ENCODE peak calls at places on chromosomes 5 and 9, in ten cellular contexts. One of them, this sample, is unnamed.

GRCh38 chr9:109258619-109259321 is 62.1 kb downstream of the EPB41L4B start:
- DNase-seq in lower lobe of right lung: no peak
- DNase-seq in heart right ventricle: no peak
- DNase-seq in MM.1S: no peak
- DNase-seq in WERI-Rb-1: peak; percentile 28
- DNase-seq in sigmoid colon: no peak
- DNase-seq in HCT116: no peak
- DNase-seq in vagina: no peak
- DNase-seq in ovary: no peak
- DNase-seq in fibroblast of lung: no peak
- DNase-seq in this sample: no peak

GRCh38 chr5:158451983-158452710 is 593.2 kb upstream of the CLINT1 start:
- DNase-seq in lower lobe of right lung: no peak
- DNase-seq in heart right ventricle: no peak
- DNase-seq in MM.1S: no peak
- DNase-seq in WERI-Rb-1: no peak
- DNase-seq in sigmoid colon: no peak
- DNase-seq in HCT116: no peak
- DNase-seq in vagina: no peak
- DNase-seq in ovary: no peak
- DNase-seq in fibroblast of lung: no peak
- DNase-seq in this sample: no peak

GRCh38 chr5:107513337-107514125 is 157.2 kb downstream of the EFNA5 start:
- DNase-seq in lower lobe of right lung: no peak
- DNase-seq in heart right ventricle: no peak
- DNase-seq in MM.1S: peak; percentile 50
- DNase-seq in WERI-Rb-1: no peak
- DNase-seq in sigmoid colon: no peak
- DNase-seq in HCT116: no peak
- DNase-seq in vagina: no peak
- DNase-seq in ovary: no peak
- DNase-seq in fibroblast of lung: no peak
- DNase-seq in this sample: no peak

GRCh38 chr9:35566417-35566816 is 38.6 kb upstream of the TESK1 start:
- DNase-seq in lower lobe of right lung: no peak
- DNase-seq in heart right ventricle: no peak
- DNase-seq in MM.1S: no peak
- DNase-seq in WERI-Rb-1: no peak
- DNase-seq in sigmoid colon: no peak
- DNase-seq in HCT116: no peak
- DNase-seq in vagina: no peak
- DNase-seq in ovary: no peak
- DNase-seq in fibroblast of lung: no peak
- DNase-seq in this sample: no peak

GRCh38 chr9:136363606-136364368 is at the start of gene DNLZ:
- DNase-seq in lower lobe of right lung: peak; percentile 89
- DNase-seq in heart right ventricle: peak; percentile 81
- DNase-seq in MM.1S: peak; percentile 88
- DNase-seq in WERI-Rb-1: peak; percentile 77
- DNase-seq in sigmoid colon: peak; percentile 93
- DNase-seq in HCT116: peak; percentile 66
- DNase-seq in vagina: no peak
- DNase-seq in ovary: peak; percentile 85
- DNase-seq in fibroblast of lung: peak; percentile 82
- DNase-seq in this sample: peak; percentile 89

GRCh38 chr5:175902013-175902412 is 30.6 kb downstream of the CPLX2 start:
- DNase-seq in lower lobe of right lung: no peak
- DNase-seq in heart right ventricle: no peak
- DNase-seq in MM.1S: no peak
- DNase-seq in WERI-Rb-1: no peak
- DNase-seq in sigmoid colon: no peak
- DNase-seq in HCT116: no peak
- DNase-seq in vagina: no peak
- DNase-seq in ovary: no peak
- DNase-seq in fibroblast of lung: no peak
- DNase-seq in this sample: no peak

GRCh38 chr9:101445353-101446029 is 9.9 kb upstream of the ALDOB start:
- DNase-seq in lower lobe of right lung: no peak
- DNase-seq in heart right ventricle: no peak
- DNase-seq in MM.1S: no peak
- DNase-seq in WERI-Rb-1: no peak
- DNase-seq in sigmoid colon: no peak
- DNase-seq in HCT116: no peak
- DNase-seq in vagina: no peak
- DNase-seq in ovary: no peak
- DNase-seq in fibroblast of lung: peak; percentile 26
- DNase-seq in this sample: no peak

GRCh38 chr5:125835293-125836172 is 587.7 kb upstream of the GRAMD2B start:
- DNase-seq in lower lobe of right lung: no peak
- DNase-seq in heart right ventricle: peak; percentile 30
- DNase-seq in MM.1S: no peak
- DNase-seq in WERI-Rb-1: peak; percentile 54
- DNase-seq in sigmoid colon: peak; percentile 64
- DNase-seq in HCT116: peak; percentile 36
- DNase-seq in vagina: no peak
- DNase-seq in ovary: peak; percentile 17
- DNase-seq in fibroblast of lung: peak; percentile 66
- DNase-seq in this sample: peak; percentile 6

GRCh38 chr9:71820516-71820915 is 52.2 kb upstream of the CEMIP2 start:
- DNase-seq in lower lobe of right lung: no peak
- DNase-seq in heart right ventricle: no peak
- DNase-seq in MM.1S: no peak
- DNase-seq in WERI-Rb-1: no peak
- DNase-seq in sigmoid colon: no peak
- DNase-seq in HCT116: no peak
- DNase-seq in vagina: no peak
- DNase-seq in ovary: no peak
- DNase-seq in fibroblast of lung: no peak
- DNase-seq in this sample: no peak

GRCh38 chr5:135038202-135038828 is 4.3 kb upstream of the PITX1 start:
- DNase-seq in lower lobe of right lung: peak; percentile 22
- DNase-seq in heart right ventricle: no peak
- DNase-seq in MM.1S: no peak
- DNase-seq in WERI-Rb-1: no peak
- DNase-seq in sigmoid colon: no peak
- DNase-seq in HCT116: no peak
- DNase-seq in vagina: no peak
- DNase-seq in ovary: no peak
- DNase-seq in fibroblast of lung: no peak
- DNase-seq in this sample: no peak

GRCh38 chr5:135034963-135035677 is 1.1 kb upstream of the PITX1 start:
- DNase-seq in lower lobe of right lung: peak; percentile 24
- DNase-seq in heart right ventricle: no peak
- DNase-seq in MM.1S: no peak
- DNase-seq in WERI-Rb-1: no peak
- DNase-seq in sigmoid colon: no peak
- DNase-seq in HCT116: no peak
- DNase-seq in vagina: no peak
- DNase-seq in ovary: no peak
- DNase-seq in fibroblast of lung: no peak
- DNase-seq in this sample: no peak

GRCh38 chr5:135035678-135036030 is 1.6 kb upstream of the PITX1 start:
- DNase-seq in lower lobe of right lung: peak; percentile 25
- DNase-seq in heart right ventricle: no peak
- DNase-seq in MM.1S: no peak
- DNase-seq in WERI-Rb-1: no peak
- DNase-seq in sigmoid colon: no peak
- DNase-seq in HCT116: no peak
- DNase-seq in vagina: no peak
- DNase-seq in ovary: no peak
- DNase-seq in fibroblast of lung: no peak
- DNase-seq in this sample: no peak

GRCh38 chr5:135037519-135038201 is 3.6 kb upstream of the PITX1 start:
- DNase-seq in lower lobe of right lung: peak; percentile 24
- DNase-seq in heart right ventricle: no peak
- DNase-seq in MM.1S: no peak
- DNase-seq in WERI-Rb-1: no peak
- DNase-seq in sigmoid colon: no peak
- DNase-seq in HCT116: no peak
- DNase-seq in vagina: no peak
- DNase-seq in ovary: no peak
- DNase-seq in fibroblast of lung: no peak
- DNase-seq in this sample: no peak

DNA sequence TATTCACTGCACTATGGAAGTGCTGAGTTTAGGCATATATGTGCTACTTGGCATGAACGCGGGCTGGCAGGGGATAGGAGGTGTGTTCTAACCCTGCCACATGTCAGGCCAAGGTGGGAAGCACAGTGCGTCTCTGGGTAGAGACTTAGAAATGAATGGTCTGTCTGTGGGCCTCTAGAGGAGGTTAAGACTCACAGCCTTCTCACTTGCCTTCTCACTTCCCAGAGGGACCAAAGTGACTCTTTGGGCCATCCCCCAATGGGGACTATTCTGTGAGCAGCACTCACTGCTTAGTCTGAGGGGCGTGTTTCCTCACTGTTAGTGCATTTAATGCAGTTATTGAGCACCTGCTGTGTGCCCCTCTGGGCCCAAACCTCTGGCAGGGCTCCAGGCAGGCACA is 2.4 kb upstream of the PITX1 start:
- DNase-seq in lower lobe of right lung: peak; percentile 14
- DNase-seq in heart right ventricle: no peak
- DNase-seq in MM.1S: no peak
- DNase-seq in WERI-Rb-1: no peak
- DNase-seq in sigmoid colon: no peak
- DNase-seq in HCT116: no peak
- DNase-seq in vagina: no peak
- DNase-seq in ovary: no peak
- DNase-seq in fibroblast of lung: no peak
- DNase-seq in this sample: no peak
- TF ChIP-seq CTCF in lower lobe of right lung: no peak
- TF ChIP-seq CTCF in heart right ventricle: no peak
- TF ChIP-seq CTCF in MM.1S: no peak
- TF ChIP-seq CTCF in WERI-Rb-1: no peak
- TF ChIP-seq CTCF in sigmoid colon: no peak
- TF ChIP-seq CTCF in HCT116: no peak
- TF ChIP-seq CTCF in vagina: no peak
- TF ChIP-seq CTCF in ovary: no peak
- TF ChIP-seq CTCF in fibroblast of lung: no peak
- TF ChIP-seq CTCF in this sample: no peak

GRCh38 chr5:14595877-14596276 is 14.3 kb downstream of the OTULINL start:
- DNase-seq in lower lobe of right lung: no peak
- DNase-seq in heart right ventricle: no peak
- DNase-seq in MM.1S: no peak
- DNase-seq in WERI-Rb-1: no peak
- DNase-seq in sigmoid colon: no peak
- DNase-seq in HCT116: no peak
- DNase-seq in vagina: no peak
- DNase-seq in ovary: no peak
- DNase-seq in fibroblast of lung: no peak
- DNase-seq in this sample: no peak

GRCh38 chr5:14595189-14595588 is 13.6 kb downstream of the OTULINL start:
- DNase-seq in lower lobe of right lung: no peak
- DNase-seq in heart right ventricle: no peak
- DNase-seq in MM.1S: peak; percentile 88
- DNase-seq in WERI-Rb-1: no peak
- DNase-seq in sigmoid colon: no peak
- DNase-seq in HCT116: no peak
- DNase-seq in vagina: no peak
- DNase-seq in ovary: no peak
- DNase-seq in fibroblast of lung: no peak
- DNase-seq in this sample: no peak

GRCh38 chr5:14593326-14594036 is 11.9 kb downstream of the OTULINL start:
- DNase-seq in lower lobe of right lung: no peak
- DNase-seq in heart right ventricle: no peak
- DNase-seq in MM.1S: no peak
- DNase-seq in WERI-Rb-1: no peak
- DNase-seq in sigmoid colon: no peak
- DNase-seq in HCT116: no peak
- DNase-seq in vagina: no peak
- DNase-seq in ovary: no peak
- DNase-seq in fibroblast of lung: no peak
- DNase-seq in this sample: no peak

GRCh38 chr5:14597080-14597479 is 15.5 kb downstream of the OTULINL start:
- DNase-seq in lower lobe of right lung: no peak
- DNase-seq in heart right ventricle: no peak
- DNase-seq in MM.1S: peak; percentile 64
- DNase-seq in WERI-Rb-1: no peak
- DNase-seq in sigmoid colon: no peak
- DNase-seq in HCT116: no peak
- DNase-seq in vagina: no peak
- DNase-seq in ovary: no peak
- DNase-seq in fibroblast of lung: no peak
- DNase-seq in this sample: no peak

DNA sequence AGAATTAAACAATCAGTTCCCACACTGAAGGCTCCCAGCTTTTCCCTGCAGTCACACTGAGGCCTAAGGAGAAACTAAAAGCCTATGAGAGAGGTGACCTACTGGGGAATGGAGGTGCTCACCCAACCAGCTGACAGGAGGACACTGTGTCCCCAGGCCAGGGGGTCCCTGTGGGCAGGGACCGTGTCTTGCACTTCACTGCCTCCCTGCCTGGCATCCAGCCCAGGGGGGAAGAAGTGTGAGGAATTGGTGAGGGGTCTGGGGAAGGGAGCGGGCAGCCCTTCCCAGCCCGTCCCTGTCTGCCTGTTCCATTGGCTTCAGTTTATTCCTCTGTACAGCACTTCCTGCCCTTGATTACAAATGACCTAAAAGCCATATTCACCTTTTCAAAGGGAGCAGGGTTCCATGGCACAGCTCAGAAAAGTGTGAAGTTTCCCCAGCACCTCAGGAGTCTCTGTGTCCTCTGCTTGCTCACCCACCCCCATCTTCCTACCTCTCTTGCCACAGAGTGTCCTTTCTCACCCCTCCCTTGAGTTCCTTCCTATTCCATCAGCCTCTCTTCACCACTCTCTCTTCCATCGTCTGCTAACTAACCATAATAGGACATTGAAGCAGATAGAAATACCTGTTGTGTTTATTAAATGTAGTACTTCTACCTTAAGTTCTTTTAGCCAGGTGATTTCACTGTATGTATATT is 12.9 kb downstream of the OTULINL start:
- DNase-seq in lower lobe of right lung: no peak
- DNase-seq in heart right ventricle: no peak
- DNase-seq in MM.1S: no peak
- DNase-seq in WERI-Rb-1: no peak
- DNase-seq in sigmoid colon: no peak
- DNase-seq in HCT116: no peak
- DNase-seq in vagina: no peak
- DNase-seq in ovary: no peak
- DNase-seq in fibroblast of lung: no peak
- DNase-seq in this sample: no peak
- H3K4me3 ChIP-seq in lower lobe of right lung: no peak overlapping the region
- H3K4me3 ChIP-seq in heart right ventricle: no peak overlapping the region
- H3K4me3 ChIP-seq in MM.1S: peak overlapping the region; percentile 54
- H3K4me3 ChIP-seq in WERI-Rb-1: no peak overlapping the region
- H3K4me3 ChIP-seq in sigmoid colon: no peak overlapping the region
- H3K4me3 ChIP-seq in HCT116: no peak overlapping the region
- H3K4me3 ChIP-seq in vagina: no peak overlapping the region
- H3K4me3 ChIP-seq in ovary: no peak overlapping the region
- H3K4me3 ChIP-seq in fibroblast of lung: no peak overlapping the region
- H3K4me3 ChIP-seq in this sample: no peak overlapping the region

GRCh38 chr9:111372297-111372696 is 42.3 kb upstream of the OR2K2 start:
- DNase-seq in lower lobe of right lung: no peak
- DNase-seq in heart right ventricle: no peak
- DNase-seq in MM.1S: no peak
- DNase-seq in WERI-Rb-1: no peak
- DNase-seq in sigmoid colon: no peak
- DNase-seq in HCT116: no peak
- DNase-seq in vagina: no peak
- DNase-seq in ovary: no peak
- DNase-seq in fibroblast of lung: no peak
- DNase-seq in this sample: no peak
- H3K36me3 ChIP-seq in lower lobe of right lung: peaks cover 97% of the 10 kb centered on the region
- H3K36me3 ChIP-seq in heart right ventricle: peaks cover 5% of the 10 kb centered on the region
- H3K36me3 ChIP-seq in MM.1S: peaks cover 10% of the 10 kb centered on the region
- H3K36me3 ChIP-seq in WERI-Rb-1: peaks cover 70% of the 10 kb centered on the region
- H3K36me3 ChIP-seq in sigmoid colon: peaks cover 100% of the 10 kb centered on the region
- H3K36me3 ChIP-seq in HCT116: peaks cover 15% of the 10 kb centered on the region
- H3K36me3 ChIP-seq in vagina: no peaks in the 10 kb centered on the region
- H3K36me3 ChIP-seq in ovary: no peaks in the 10 kb centered on the region
- H3K36me3 ChIP-seq in fibroblast of lung: peaks cover 14% of the 10 kb centered on the region
- H3K36me3 ChIP-seq in this sample: peaks cover 14% of the 10 kb centered on the region

GRCh38 chr9:133767008-133767407 is 28.9 kb upstream of the SARDH start:
- DNase-seq in lower lobe of right lung: no peak
- DNase-seq in heart right ventricle: no peak
- DNase-seq in MM.1S: no peak
- DNase-seq in WERI-Rb-1: no peak
- DNase-seq in sigmoid colon: no peak
- DNase-seq in HCT116: no peak
- DNase-seq in vagina: no peak
- DNase-seq in ovary: no peak
- DNase-seq in fibroblast of lung: no peak
- DNase-seq in this sample: no peak
- TF ChIP-seq CTCF in lower lobe of right lung: no peak
- TF ChIP-seq CTCF in heart right ventricle: no peak
- TF ChIP-seq CTCF in MM.1S: no peak
- TF ChIP-seq CTCF in WERI-Rb-1: no peak
- TF ChIP-seq CTCF in sigmoid colon: no peak
- TF ChIP-seq CTCF in HCT116: no peak
- TF ChIP-seq CTCF in vagina: no peak
- TF ChIP-seq CTCF in ovary: no peak
- TF ChIP-seq CTCF in fibroblast of lung: no peak
- TF ChIP-seq CTCF in this sample: no peak